ENCODE peak calls at places on chromosome 14, in seven cellular contexts. W is A549, E is mucosa of descending colon, H is fibroblast of the aortic adventitia, Q is fibroblast of lung, Y is GM23338, C is Panc1. R is an unnamed sample.

GRCh38 chr14:23365353-23366162 is 586 bp upstream of the EFS start:
- DNase-seq in E (no peak), C (no peak), W (no peak), H (no peak), Y (peak; percentile 70), Q (peak; percentile 29), R (no peak)

GRCh38 chr14:99619873-99620834 is 16.1 kb upstream of the CCDC85C start:
- DNase-seq in C (no peak), E (no peak), H (peak; percentile 42), W (no peak), Y (no peak), Q (peak; percentile 68), R (no peak)

GRCh38 chr14:54798465-54799124 is 104.0 kb downstream of the GCH1 start:
- DNase-seq in Q (no peak), C (no peak), Y (no peak), E (no peak), W (no peak), H (no peak), R (no peak)

GRCh38 chr14:39266589-39266870 is 32.8 kb downstream of the MIA2 start:
- DNase-seq in C (no peak), H (peak; percentile 48), E (peak; percentile 91), Q (peak; percentile 65), W (no peak), Y (no peak), R (peak; percentile 17)

GRCh38 chr14:32939254-32940065 is 781 bp downstream of the NPAS3 start:
- DNase-seq in H (peak; percentile 47), W (no peak), Q (peak; percentile 86), C (no peak), E (peak; percentile 60), Y (peak; percentile 84), R (no peak)

GRCh38 chr14:99029916-99030305 is 242.1 kb downstream of the BCL11B start:
- DNase-seq in Q (no peak), W (no peak), Y (no peak), H (no peak), C (no peak), E (no peak), R (no peak)

GRCh38 chr14:77044776-77045569 is 16.5 kb upstream of the IRF2BPL start:
- DNase-seq in Y (peak; percentile 54), Q (no peak), E (no peak), H (peak; percentile 96), C (no peak), W (no peak), R (no peak)

GRCh38 chr14:39176263-39177167 is 1.5 kb downstream of the PNN start:
- DNase-seq in Q (no peak), E (no peak), W (no peak), C (no peak), H (no peak), Y (no peak), R (no peak)

GRCh38 chr14:64502476-64503183 is 1.0 kb downstream of the ZBTB25 start:
- DNase-seq in H (peak; percentile 18), Q (peak; percentile 21), E (peak; percentile 59), C (no peak), W (no peak), Y (peak; percentile 50), R (no peak)

GRCh38 chr14:93013368-93013719 is 90.4 kb downstream of the CHGA start:
- DNase-seq in C (no peak), H (peak; percentile 71), W (no peak), Y (no peak), E (no peak), Q (peak; percentile 68), R (no peak)

DNA sequence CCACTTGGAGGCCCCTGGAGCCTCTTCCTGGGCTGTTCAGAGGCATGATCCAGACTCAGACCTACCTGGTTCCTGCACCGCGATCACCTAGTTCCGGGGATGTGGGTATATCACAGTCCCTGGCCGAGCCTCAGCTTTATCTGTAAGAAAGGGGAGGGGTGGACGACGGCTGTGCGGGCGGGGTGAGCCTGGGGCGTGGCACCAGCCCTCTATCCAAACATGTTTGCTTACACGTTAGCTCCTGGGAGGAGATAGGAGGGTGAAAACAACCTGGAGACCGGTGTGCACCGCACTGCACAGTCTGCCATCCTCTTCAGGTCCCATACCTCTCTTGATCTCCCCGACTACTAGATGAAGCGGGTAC is 1.2 kb downstream of the ANKRD9 start:
- DNase-seq in Y (no peak), E (peak; percentile 89), Q (no peak), H (no peak), C (no peak), W (peak; percentile 60), R (no peak)
- H3K4me3 ChIP-seq in Y (peak overlapping the region; percentile 80), E (no peak overlapping the region), Q (peak overlapping the region; percentile 62), H (peak overlapping the region; percentile 68), C (peak overlapping the region; percentile 57), W (peak overlapping the region; percentile 89), R (peak overlapping the region; percentile 65)

GRCh38 chr14:97707603-97708002 is 910.4 kb downstream of the VRK1 start:
- DNase-seq in C (no peak), E (no peak), Q (no peak), Y (no peak), W (no peak), H (no peak), R (no peak)
- TF ChIP-seq CTCF in C (no peak), E (no peak), Q (no peak), Y (peak; percentile 48), W (no peak), H (no peak), R (no peak)

GRCh38 chr14:70907172-70907995 is at the start of gene PCNX1:
- DNase-seq in Q (peak; percentile 83), W (peak; percentile 87), E (peak; percentile 90), Y (peak; percentile 95), H (peak; percentile 81), C (no peak), R (no peak)

GRCh38 chr14:70906785-70907171 is 481 bp upstream of the PCNX1 start:
- DNase-seq in W (no peak), C (no peak), E (no peak), H (peak; percentile 40), Y (no peak), Q (no peak), R (no peak)

GRCh38 chr14:70907996-70908917 is 998 bp downstream of the PCNX1 start:
- DNase-seq in Q (peak; percentile 71), H (peak; percentile 81), W (peak; percentile 37), C (no peak), Y (peak; percentile 92), E (peak; percentile 28), R (no peak)

GRCh38 chr14:70908918-70909641 is 1.8 kb downstream of the PCNX1 start:
- DNase-seq in H (no peak), W (no peak), C (no peak), Q (no peak), Y (no peak), E (no peak), R (no peak)

DNA sequence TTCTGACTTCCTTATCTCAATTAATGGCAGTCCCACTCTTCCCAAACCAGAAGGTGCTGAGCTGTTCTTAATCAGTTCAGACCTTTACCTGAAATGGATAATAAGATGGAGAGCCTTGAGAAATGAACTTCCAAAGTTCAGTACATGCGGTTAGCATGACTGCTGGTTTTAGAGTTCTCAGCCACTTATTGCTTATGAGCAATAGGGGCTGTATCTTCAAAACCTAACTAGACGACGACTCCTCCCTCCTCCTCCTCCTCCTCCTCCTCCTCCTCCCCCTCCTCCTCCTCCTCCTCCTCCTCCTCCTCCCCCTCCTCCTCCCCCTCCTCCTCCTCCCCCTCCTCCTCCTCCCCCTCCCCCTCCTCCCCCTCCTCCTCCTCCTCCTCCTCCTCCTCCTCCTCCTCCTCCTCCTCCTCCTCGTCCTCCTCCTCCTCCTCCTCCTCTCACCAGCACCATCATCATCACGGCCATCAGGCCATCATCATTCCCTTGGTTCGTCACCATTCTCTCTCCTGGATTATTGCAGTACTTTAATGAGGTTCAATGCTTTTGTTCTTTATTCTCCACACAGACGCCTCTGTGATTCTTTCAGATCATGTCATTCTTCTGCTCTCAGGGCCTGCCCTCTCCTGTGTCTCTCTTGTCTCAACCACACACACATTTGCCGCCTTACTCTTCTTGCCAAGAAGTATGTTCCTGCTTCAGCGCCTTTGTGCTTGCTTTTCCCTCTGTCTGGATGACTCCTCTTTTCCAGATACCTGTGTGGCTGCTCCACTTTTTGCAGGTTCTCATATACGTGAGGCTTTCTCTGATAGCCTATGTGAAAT is 2.7 kb downstream of the PCNX1 start:
- DNase-seq in C (no peak), H (peak; percentile 20), W (no peak), Q (peak; percentile 48), Y (no peak), E (no peak), R (no peak)
- H3K4me3 ChIP-seq in C (no peak overlapping the region), H (peak overlapping the region; percentile 90), W (no peak overlapping the region), Q (peak overlapping the region; percentile 94), Y (peak overlapping the region; percentile 77), E (no peak overlapping the region), R (peak overlapping the region; percentile 82)

DNA sequence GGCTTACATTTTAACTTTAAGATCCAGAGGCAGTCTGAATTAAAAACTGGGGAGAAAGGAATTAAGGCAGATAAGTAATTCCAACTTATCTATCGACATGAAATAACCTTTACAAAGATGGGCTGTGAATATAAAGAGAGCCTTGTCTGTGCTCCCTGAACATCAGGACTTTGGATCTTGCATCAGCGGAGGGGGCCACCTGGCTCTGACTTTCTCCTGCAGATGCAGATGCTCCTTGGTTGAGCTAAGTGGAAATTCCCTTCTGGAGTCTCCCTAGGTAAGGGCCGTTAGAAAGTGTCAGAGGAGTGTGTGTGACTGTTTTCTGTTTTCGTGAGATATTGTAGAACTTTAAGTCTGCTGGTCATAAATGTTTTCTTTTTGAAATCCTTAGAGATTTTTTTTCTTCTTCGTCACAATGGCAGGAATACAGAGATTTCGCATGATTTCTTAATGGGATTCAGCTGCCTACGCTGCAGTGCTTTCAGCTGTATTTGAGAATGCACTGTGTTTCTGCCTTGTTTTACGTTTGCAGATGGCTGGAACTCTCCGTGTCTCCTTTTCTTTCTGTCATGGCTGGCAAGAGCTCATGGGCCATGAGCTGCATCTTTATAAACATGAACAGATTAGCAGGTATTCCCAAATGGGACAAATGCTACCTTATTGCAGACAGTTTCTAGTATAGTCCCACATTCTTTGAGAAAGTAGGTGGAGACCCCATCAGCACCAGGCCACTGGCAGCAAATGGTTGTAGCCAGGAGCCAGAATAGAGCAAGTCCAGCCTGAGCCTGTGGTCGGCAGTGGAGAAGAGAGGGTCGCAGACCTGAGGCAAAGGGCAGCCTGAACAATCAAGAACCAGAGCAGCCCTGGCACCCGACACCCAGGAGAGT is 76.2 kb upstream of the FRMD6 start:
- DNase-seq in C (no peak), W (no peak), Q (no peak), E (no peak), Y (peak; percentile 22), H (peak; percentile 39), R (no peak)
- TF ChIP-seq CTCF in C (no peak), W (no peak), Q (no peak), E (no peak), Y (no peak), H (no peak), R (no peak)

DNA sequence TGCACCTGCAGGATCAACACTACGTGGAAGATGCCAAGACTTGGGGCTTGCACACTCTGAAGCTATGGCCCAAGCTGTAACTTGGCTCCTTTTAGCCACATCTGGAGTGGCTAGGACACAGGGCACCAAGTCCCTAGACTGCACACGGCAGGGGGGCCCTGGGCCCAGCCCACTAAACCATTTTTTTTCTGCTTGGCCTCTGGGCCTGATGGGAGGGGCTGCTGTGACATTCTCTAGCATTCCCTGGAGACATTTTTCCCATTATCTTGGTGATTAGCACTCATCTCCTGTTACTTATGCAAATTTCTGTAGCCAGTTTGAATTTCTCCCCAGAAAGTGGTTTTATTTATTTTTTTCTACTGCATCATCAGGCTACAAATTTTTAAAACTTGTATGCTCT is 1080.7 kb downstream of the LRFN5 start:
- DNase-seq in H (no peak), Q (no peak), W (no peak), C (no peak), E (no peak), Y (peak; percentile 77), R (no peak)
- H3K4me3 ChIP-seq in H (no peak overlapping the region), Q (no peak overlapping the region), W (no peak overlapping the region), C (no peak overlapping the region), E (no peak overlapping the region), Y (no peak overlapping the region), R (no peak overlapping the region)

R was measured in retinal pigment epithelial cell.